ENCODE peak calls at places on chromosomes 7 and 10, in five cellular contexts. One of them, this sample, is unnamed. For H3K9me3, the result is how much of the 10 kb centered on the place peaks cover.

GRCh38 chr7:50591480-50592438 is 26.6 kb upstream of the DDC start:
- DNase-seq in neural progenitor cell: peak
- DNase-seq in CD4-positive, alpha-beta T cell: no peak
- DNase-seq in body of pancreas: no peak
- DNase-seq in lung: no peak
- DNase-seq in this sample: no peak

GRCh38 chr10:48526371-48526821 is 78.5 kb downstream of the ARHGAP22 start:
- DNase-seq in body of pancreas: no peak
- DNase-seq in neural progenitor cell: peak
- DNase-seq in CD4-positive, alpha-beta T cell: no peak
- DNase-seq in lung: no peak
- DNase-seq in this sample: no peak

GRCh38 chr10:58014436-58014835 is 253.3 kb downstream of the IPMK start:
- DNase-seq in CD4-positive, alpha-beta T cell: no peak
- DNase-seq in body of pancreas: no peak
- DNase-seq in neural progenitor cell: no peak
- DNase-seq in lung: no peak
- DNase-seq in this sample: no peak

GRCh38 chr7:45884136-45884535 is 4.2 kb upstream of the IGFBP1 start:
- DNase-seq in body of pancreas: no peak
- DNase-seq in neural progenitor cell: no peak
- DNase-seq in lung: no peak
- DNase-seq in CD4-positive, alpha-beta T cell: no peak
- DNase-seq in this sample: no peak

GRCh38 chr10:23291551-23292334 is 52.9 kb downstream of the C10orf67 start:
- DNase-seq in body of pancreas: peak
- DNase-seq in neural progenitor cell: no peak
- DNase-seq in CD4-positive, alpha-beta T cell: no peak
- DNase-seq in lung: no peak
- DNase-seq in this sample: no peak

GRCh38 chr10:29022513-29022912 is 266.4 kb upstream of the LYZL1 start:
- DNase-seq in lung: no peak
- DNase-seq in CD4-positive, alpha-beta T cell: no peak
- DNase-seq in neural progenitor cell: peak
- DNase-seq in body of pancreas: no peak
- DNase-seq in this sample: no peak

GRCh38 chr7:134649231-134649775 is 2.6 kb downstream of the BPGM start:
- DNase-seq in body of pancreas: no peak
- DNase-seq in CD4-positive, alpha-beta T cell: no peak
- DNase-seq in neural progenitor cell: no peak
- DNase-seq in lung: no peak
- DNase-seq in this sample: no peak

GRCh38 chr7:33770581-33770980 is 134.8 kb upstream of the BMPER start:
- DNase-seq in neural progenitor cell: no peak
- DNase-seq in body of pancreas: no peak
- DNase-seq in CD4-positive, alpha-beta T cell: no peak
- DNase-seq in lung: no peak
- DNase-seq in this sample: no peak

GRCh38 chr7:55370001-55370400 is 4.9 kb downstream of the LANCL2 start:
- DNase-seq in body of pancreas: no peak
- DNase-seq in lung: no peak
- DNase-seq in neural progenitor cell: no peak
- DNase-seq in CD4-positive, alpha-beta T cell: no peak
- DNase-seq in this sample: no peak

GRCh38 chr7:129433823-129434171 is 435 bp upstream of the STRIP2 start:
- DNase-seq in neural progenitor cell: peak
- DNase-seq in body of pancreas: no peak
- DNase-seq in lung: no peak
- DNase-seq in CD4-positive, alpha-beta T cell: no peak
- DNase-seq in this sample: no peak

GRCh38 chr10:48511855-48512191 is 93.0 kb downstream of the ARHGAP22 start:
- DNase-seq in body of pancreas: no peak
- DNase-seq in lung: no peak
- DNase-seq in neural progenitor cell: no peak
- DNase-seq in CD4-positive, alpha-beta T cell: no peak
- DNase-seq in this sample: no peak

GRCh38 chr7:14606101-14606500 is 296.4 kb downstream of the DGKB start:
- DNase-seq in body of pancreas: no peak
- DNase-seq in lung: no peak
- DNase-seq in neural progenitor cell: peak
- DNase-seq in CD4-positive, alpha-beta T cell: no peak
- DNase-seq in this sample: no peak

GRCh38 chr7:119935418-119936025 is 337.5 kb upstream of the KCND2 start:
- DNase-seq in lung: no peak
- DNase-seq in body of pancreas: no peak
- DNase-seq in CD4-positive, alpha-beta T cell: no peak
- DNase-seq in neural progenitor cell: peak
- DNase-seq in this sample: no peak

GRCh38 chr7:8480466-8480865 is 47.1 kb downstream of the NXPH1 start:
- DNase-seq in body of pancreas: no peak
- DNase-seq in neural progenitor cell: no peak
- DNase-seq in CD4-positive, alpha-beta T cell: no peak
- DNase-seq in lung: no peak
- DNase-seq in this sample: no peak

GRCh38 chr10:13503745-13504463 is 24.9 kb downstream of the BEND7 start:
- DNase-seq in CD4-positive, alpha-beta T cell: no peak
- DNase-seq in lung: no peak
- DNase-seq in neural progenitor cell: no peak
- DNase-seq in body of pancreas: no peak
- DNase-seq in this sample: no peak

GRCh38 chr10:86036544-86036831 is 330.1 kb downstream of the GRID1 start:
- DNase-seq in CD4-positive, alpha-beta T cell: no peak
- DNase-seq in body of pancreas: no peak
- DNase-seq in lung: no peak
- DNase-seq in neural progenitor cell: no peak
- DNase-seq in this sample: no peak

GRCh38 chr7:36367561-36367889 is 22.1 kb upstream of the ANLN start:
- DNase-seq in CD4-positive, alpha-beta T cell: no peak
- DNase-seq in body of pancreas: no peak
- DNase-seq in lung: no peak
- DNase-seq in neural progenitor cell: no peak
- DNase-seq in this sample: no peak

GRCh38 chr7:94975316-94975715 is 67.9 kb downstream of the PPP1R9A start:
- DNase-seq in neural progenitor cell: no peak
- DNase-seq in CD4-positive, alpha-beta T cell: no peak
- DNase-seq in lung: no peak
- DNase-seq in body of pancreas: no peak
- DNase-seq in this sample: no peak

GRCh38 chr7:141697211-141697871 is 4.6 kb downstream of the DENND11 start:
- DNase-seq in CD4-positive, alpha-beta T cell: no peak
- DNase-seq in lung: no peak
- DNase-seq in body of pancreas: peak
- DNase-seq in neural progenitor cell: no peak
- DNase-seq in this sample: no peak

GRCh38 chr7:67105382-67105781 is 108.7 kb downstream of the TYW1 start:
- DNase-seq in neural progenitor cell: no peak
- DNase-seq in CD4-positive, alpha-beta T cell: no peak
- DNase-seq in lung: no peak
- DNase-seq in body of pancreas: no peak
- DNase-seq in this sample: no peak

GRCh38 chr10:37856881-37857286 is 526 bp downstream of the ZNF248 start:
- DNase-seq in body of pancreas: peak
- DNase-seq in lung: no peak
- DNase-seq in neural progenitor cell: no peak
- DNase-seq in CD4-positive, alpha-beta T cell: peak
- DNase-seq in this sample: no peak

GRCh38 chr10:104032144-104032775 is 53.4 kb downstream of the COL17A1 start:
- DNase-seq in neural progenitor cell: peak
- DNase-seq in body of pancreas: no peak
- DNase-seq in CD4-positive, alpha-beta T cell: no peak
- DNase-seq in lung: no peak
- DNase-seq in this sample: no peak

GRCh38 chr10:12712284-12712983 is 289.1 kb downstream of the CCDC3 start:
- DNase-seq in neural progenitor cell: no peak
- DNase-seq in body of pancreas: no peak
- DNase-seq in lung: no peak
- DNase-seq in CD4-positive, alpha-beta T cell: no peak
- DNase-seq in this sample: no peak

GRCh38 chr7:102283477-102284189 is 3.0 kb upstream of the SH2B2 start:
- DNase-seq in CD4-positive, alpha-beta T cell: no peak
- DNase-seq in lung: no peak
- DNase-seq in neural progenitor cell: no peak
- DNase-seq in body of pancreas: no peak
- DNase-seq in this sample: no peak

GRCh38 chr7:1065263-1066260 is 21.2 kb downstream of the GPR146 start:
- DNase-seq in lung: peak
- DNase-seq in neural progenitor cell: peak
- DNase-seq in CD4-positive, alpha-beta T cell: peak
- DNase-seq in body of pancreas: peak
- DNase-seq in this sample: peak

GRCh38 chr7:31852438-31852837 is 165.4 kb downstream of the PPP1R17 start:
- DNase-seq in CD4-positive, alpha-beta T cell: no peak
- DNase-seq in neural progenitor cell: no peak
- DNase-seq in body of pancreas: peak
- DNase-seq in lung: no peak
- DNase-seq in this sample: no peak

GRCh38 chr7:156578978-156579430 is 61.6 kb upstream of the RNF32 start:
- DNase-seq in CD4-positive, alpha-beta T cell: no peak
- DNase-seq in neural progenitor cell: peak
- DNase-seq in lung: no peak
- DNase-seq in body of pancreas: no peak
- DNase-seq in this sample: no peak

GRCh38 chr10:59872892-59873463 is 33.4 kb downstream of the CCDC6 start:
- DNase-seq in neural progenitor cell: no peak
- DNase-seq in body of pancreas: peak
- DNase-seq in CD4-positive, alpha-beta T cell: no peak
- DNase-seq in lung: peak
- DNase-seq in this sample: no peak

GRCh38 chr10:6035101-6035834 is 26.9 kb downstream of the IL2RA start:
- DNase-seq in lung: peak
- DNase-seq in CD4-positive, alpha-beta T cell: no peak
- DNase-seq in neural progenitor cell: no peak
- DNase-seq in body of pancreas: no peak
- DNase-seq in this sample: no peak

GRCh38 chr10:79353726-79354125 is 6.5 kb downstream of the PPIF start:
- DNase-seq in lung: no peak
- DNase-seq in body of pancreas: no peak
- DNase-seq in neural progenitor cell: no peak
- DNase-seq in CD4-positive, alpha-beta T cell: no peak
- DNase-seq in this sample: no peak

GRCh38 chr7:149720372-149721083 is 52.9 kb downstream of the ZNF467 start:
- DNase-seq in neural progenitor cell: no peak
- DNase-seq in body of pancreas: peak
- DNase-seq in lung: no peak
- DNase-seq in CD4-positive, alpha-beta T cell: no peak
- DNase-seq in this sample: no peak

GRCh38 chr10:127937915-127938440 is 31.1 kb downstream of the PTPRE start:
- DNase-seq in lung: no peak
- DNase-seq in CD4-positive, alpha-beta T cell: no peak
- DNase-seq in body of pancreas: no peak
- DNase-seq in neural progenitor cell: no peak
- DNase-seq in this sample: no peak

GRCh38 chr10:28794986-28795385 is 117.7 kb downstream of the BAMBI start:
- DNase-seq in neural progenitor cell: no peak
- DNase-seq in CD4-positive, alpha-beta T cell: no peak
- DNase-seq in lung: no peak
- DNase-seq in body of pancreas: no peak
- DNase-seq in this sample: no peak

GRCh38 chr10:73785721-73786511 is 510 bp downstream of the ZSWIM8 start:
- DNase-seq in lung: peak
- DNase-seq in CD4-positive, alpha-beta T cell: peak
- DNase-seq in body of pancreas: peak
- DNase-seq in neural progenitor cell: peak
- DNase-seq in this sample: peak

GRCh38 chr7:98654524-98655272 is 37.6 kb downstream of the NPTX2 start:
- DNase-seq in body of pancreas: no peak
- DNase-seq in lung: no peak
- DNase-seq in neural progenitor cell: no peak
- DNase-seq in CD4-positive, alpha-beta T cell: no peak
- DNase-seq in this sample: no peak

GRCh38 chr7:149495785-149496641 is 1.6 kb downstream of the ZNF746 start:
- DNase-seq in neural progenitor cell: no peak
- DNase-seq in body of pancreas: peak
- DNase-seq in CD4-positive, alpha-beta T cell: no peak
- DNase-seq in lung: peak
- DNase-seq in this sample: no peak

GRCh38 chr7:26334171-26334570 is 42.5 kb downstream of the SNX10 start:
- DNase-seq in CD4-positive, alpha-beta T cell: no peak
- DNase-seq in lung: no peak
- DNase-seq in body of pancreas: no peak
- DNase-seq in neural progenitor cell: no peak
- DNase-seq in this sample: no peak

GRCh38 chr10:18567343-18567856 is 84.0 kb downstream of the NSUN6 start:
- DNase-seq in neural progenitor cell: no peak
- DNase-seq in lung: no peak
- DNase-seq in body of pancreas: no peak
- DNase-seq in CD4-positive, alpha-beta T cell: no peak
- DNase-seq in this sample: no peak
- H3K9me3 ChIP-seq in neural progenitor cell: under half
- H3K9me3 ChIP-seq in lung: under half
- H3K9me3 ChIP-seq in body of pancreas: under half
- H3K9me3 ChIP-seq in CD4-positive, alpha-beta T cell: under half
- H3K9me3 ChIP-seq in this sample: under half

GRCh38 chr7:157775021-157775559 is 438.3 kb downstream of the DNAJB6 start:
- DNase-seq in lung: no peak
- DNase-seq in CD4-positive, alpha-beta T cell: no peak
- DNase-seq in neural progenitor cell: no peak
- DNase-seq in body of pancreas: no peak
- DNase-seq in this sample: no peak
- H3K9me3 ChIP-seq in lung: under half
- H3K9me3 ChIP-seq in CD4-positive, alpha-beta T cell: under half
- H3K9me3 ChIP-seq in neural progenitor cell: under half
- H3K9me3 ChIP-seq in body of pancreas: under half
- H3K9me3 ChIP-seq in this sample: under half

DNA sequence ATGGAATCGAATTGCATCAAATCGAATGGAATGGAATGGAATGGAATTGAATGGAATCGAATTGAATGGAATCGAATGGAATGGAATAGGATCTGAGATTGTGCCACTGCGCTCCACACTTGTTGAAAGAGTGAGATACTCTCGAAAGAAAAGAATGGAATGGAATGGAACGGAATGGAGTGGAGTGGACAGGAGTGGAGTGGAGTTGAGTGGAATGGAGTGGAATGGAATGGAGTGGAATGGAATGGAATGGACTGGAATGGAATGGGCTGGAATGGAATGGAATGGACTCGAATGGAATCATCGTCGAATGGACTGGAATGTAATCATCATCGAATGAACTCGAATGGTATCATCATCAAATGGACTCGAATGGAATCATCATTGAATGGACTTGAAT is 38.0 kb downstream of the ZNF716 start:
- DNase-seq in CD4-positive, alpha-beta T cell: no peak
- DNase-seq in body of pancreas: no peak
- DNase-seq in lung: no peak
- DNase-seq in neural progenitor cell: no peak
- DNase-seq in this sample: no peak
- H3K9me3 ChIP-seq in CD4-positive, alpha-beta T cell: under half
- H3K9me3 ChIP-seq in body of pancreas: under half
- H3K9me3 ChIP-seq in lung: under half
- H3K9me3 ChIP-seq in neural progenitor cell: under half
- H3K9me3 ChIP-seq in this sample: under half

GRCh38 chr7:145134377-145134776 is 298.5 kb upstream of the TPK1 start:
- DNase-seq in neural progenitor cell: no peak
- DNase-seq in body of pancreas: no peak
- DNase-seq in CD4-positive, alpha-beta T cell: no peak
- DNase-seq in lung: no peak
- DNase-seq in this sample: no peak
- H3K9me3 ChIP-seq in neural progenitor cell: under half
- H3K9me3 ChIP-seq in body of pancreas: under half
- H3K9me3 ChIP-seq in CD4-positive, alpha-beta T cell: under half
- H3K9me3 ChIP-seq in lung: under half
- H3K9me3 ChIP-seq in this sample: under half

GRCh38 chr10:129511758-129512157 is 44.7 kb downstream of the MGMT start:
- DNase-seq in neural progenitor cell: no peak
- DNase-seq in CD4-positive, alpha-beta T cell: no peak
- DNase-seq in lung: no peak
- DNase-seq in body of pancreas: no peak
- DNase-seq in this sample: no peak
- H3K9me3 ChIP-seq in neural progenitor cell: under half
- H3K9me3 ChIP-seq in CD4-positive, alpha-beta T cell: under half
- H3K9me3 ChIP-seq in lung: under half
- H3K9me3 ChIP-seq in body of pancreas: under half
- H3K9me3 ChIP-seq in this sample: under half

This sample was measured in T-helper 17 cell.